ENCODE peak calls at places on chromosomes 6 and 20, in nine cellular contexts. W is progenitor cell of endocrine pancreas; M is neural crest cell; D is HFFc6; Q is stimulated activated CD4-positive, alpha-beta T cell treated with anti-CD3 and anti-CD28 coated beads, Interleukin-2, amount 100 ng/mL, for 48 hours; S is NCI-H2081; E is IMR-90; Z is fibroblast of mammary gland; Y is brain pericyte. B is an unnamed sample.

GRCh38 chr20:23773127-23773526 is 22.4 kb upstream of the CST1 start:
- DNase-seq in M (no peak), D (no peak), W (no peak), Q (no peak), E (no peak), Y (no peak), S (no peak), Z (no peak), B (no peak)

GRCh38 chr6:136737343-136738177 is 54.7 kb downstream of the MAP3K5 start:
- DNase-seq in W (no peak), M (no peak), Y (no peak), Q (no peak), Z (peak; percentile 68), E (peak; percentile 82), D (no peak), S (no peak), B (peak; percentile 9)

GRCh38 chr6:138765896-138766487 is 7.6 kb upstream of the CCDC28A start:
- DNase-seq in M (no peak), E (peak; percentile 56), D (peak; percentile 46), Q (no peak), W (no peak), Y (no peak), Z (peak; percentile 59), S (peak; percentile 20), B (peak; percentile 67)

GRCh38 chr20:52937701-52938100 is 34.5 kb upstream of the TSHZ2 start:
- DNase-seq in Y (no peak), Q (no peak), Z (no peak), M (no peak), E (no peak), W (no peak), S (no peak), D (no peak), B (peak; percentile 4)

GRCh38 chr20:10524034-10524476 is 89.0 kb downstream of the SLX4IP start:
- DNase-seq in E (peak; percentile 41), W (no peak), D (no peak), Y (peak; percentile 77), Q (no peak), M (peak; percentile 5), S (peak; percentile 37), Z (peak; percentile 76), B (peak; percentile 54)

GRCh38 chr6:119603501-119603900 is 253.9 kb upstream of the MAN1A1 start:
- DNase-seq in D (no peak), E (no peak), W (no peak), S (no peak), Q (no peak), Z (no peak), M (no peak), Y (no peak), B (no peak)

GRCh38 chr6:138923561-138923960 is 64.5 kb downstream of the REPS1 start:
- DNase-seq in Q (no peak), D (no peak), S (no peak), W (no peak), M (no peak), E (no peak), Z (no peak), Y (no peak), B (no peak)

GRCh38 chr6:152277826-152278247 is 359.3 kb downstream of the SYNE1 start:
- DNase-seq in D (no peak), Y (no peak), Q (no peak), W (peak; percentile 14), S (no peak), Z (no peak), M (no peak), E (no peak), B (no peak)